ENCODE peak calls at places on chromosomes 6 and 20, in six cellular contexts. G is mammary epithelial cell; J is uterus; R is astrocyte of the spinal cord; M is effector memory CD4-positive, alpha-beta T cell; H is cardiac fibroblast. Q is an unnamed sample.

GRCh38 chr20:11499235-11499634 is 418.5 kb upstream of the BTBD3 start:
- DNase-seq in J (no peak), M (no peak), H (no peak), R (no peak), G (no peak), Q (no peak)

GRCh38 chr20:10216146-10216741 is 2.4 kb upstream of the SNAP25 start:
- DNase-seq in G (no peak), J (no peak), M (no peak), H (no peak), R (peak; percentile 59), Q (peak; percentile 1)

GRCh38 chr20:55273149-55273548 is 732.2 kb downstream of the CBLN4 start:
- DNase-seq in H (no peak), J (no peak), R (no peak), M (no peak), G (no peak), Q (no peak)

GRCh38 chr20:3680701-3681351 is 984 bp downstream of the ADAM33 start:
- DNase-seq in J (no peak), M (no peak), H (no peak), R (no peak), G (no peak), Q (no peak)

GRCh38 chr20:17648306-17648646 is 33.8 kb downstream of the RRBP1 start:
- DNase-seq in M (no peak), J (no peak), R (no peak), H (peak; percentile 25), G (no peak), Q (no peak)

GRCh38 chr6:42176981-42177380 is 3.8 kb downstream of the GUCA1A start:
- DNase-seq in J (no peak), M (no peak), G (no peak), R (no peak), H (no peak), Q (no peak)

GRCh38 chr6:2971420-2972218 is at the start of gene SERPINB6:
- DNase-seq in R (peak; percentile 74), M (no peak), G (peak; percentile 36), J (peak; percentile 86), H (peak; percentile 78), Q (no peak)

GRCh38 chr6:42935322-42935721 is 6.0 kb downstream of the CNPY3 start:
- DNase-seq in R (no peak), G (no peak), J (no peak), H (no peak), M (no peak), Q (no peak)

GRCh38 chr20:6590891-6591679 is 176.4 kb upstream of the BMP2 start:
- DNase-seq in M (no peak), H (peak; percentile 79), R (peak; percentile 81), J (no peak), G (peak; percentile 99), Q (peak; percentile 68)

GRCh38 chr20:31990958-31991705 is 19.1 kb upstream of the CCM2L start:
- DNase-seq in R (no peak), H (no peak), M (no peak), J (no peak), G (no peak), Q (no peak)

GRCh38 chr6:62479722-62480121 is 193.7 kb upstream of the KHDRBS2 start:
- DNase-seq in J (no peak), H (no peak), M (no peak), G (no peak), R (no peak), Q (no peak)

GRCh38 chr6:129513471-129513870 is 196.5 kb downstream of the ARHGAP18 start:
- DNase-seq in H (no peak), M (no peak), G (no peak), J (no peak), R (peak; percentile 71), Q (no peak)

GRCh38 chr6:115740907-115741306 is 319.8 kb downstream of the FRK start:
- DNase-seq in G (no peak), J (no peak), R (no peak), M (no peak), H (no peak), Q (no peak)

GRCh38 chr6:3943373-3943772 is 94.2 kb downstream of the FAM50B start:
- DNase-seq in H (peak; percentile 36), R (peak; percentile 55), J (peak; percentile 53), G (no peak), M (no peak), Q (peak; percentile 49)

GRCh38 chr6:14466278-14466677 is 348.7 kb downstream of the CD83 start:
- DNase-seq in H (peak; percentile 27), G (no peak), J (no peak), R (no peak), M (no peak), Q (peak; percentile 28)

GRCh38 chr6:1162367-1163275 is 149.3 kb upstream of the FOXQ1 start:
- DNase-seq in R (no peak), M (no peak), J (no peak), H (no peak), G (no peak), Q (no peak)

GRCh38 chr6:138571174-138571573 is 71.9 kb upstream of the NHSL1 start:
- DNase-seq in R (peak; percentile 35), M (no peak), H (no peak), G (no peak), J (no peak), Q (no peak)

GRCh38 chr6:138571585-138572199 is 72.4 kb upstream of the NHSL1 start:
- DNase-seq in R (peak; percentile 23), J (no peak), M (no peak), G (no peak), H (no peak), Q (no peak)

GRCh38 chr6:138570716-138571020 is 71.4 kb upstream of the NHSL1 start:
- DNase-seq in R (peak; percentile 61), G (no peak), J (no peak), H (no peak), M (no peak), Q (no peak)

GRCh38 chr6:138572885-138573284 is 73.6 kb upstream of the NHSL1 start:
- DNase-seq in G (no peak), H (no peak), J (no peak), R (no peak), M (no peak), Q (no peak)

DNA sequence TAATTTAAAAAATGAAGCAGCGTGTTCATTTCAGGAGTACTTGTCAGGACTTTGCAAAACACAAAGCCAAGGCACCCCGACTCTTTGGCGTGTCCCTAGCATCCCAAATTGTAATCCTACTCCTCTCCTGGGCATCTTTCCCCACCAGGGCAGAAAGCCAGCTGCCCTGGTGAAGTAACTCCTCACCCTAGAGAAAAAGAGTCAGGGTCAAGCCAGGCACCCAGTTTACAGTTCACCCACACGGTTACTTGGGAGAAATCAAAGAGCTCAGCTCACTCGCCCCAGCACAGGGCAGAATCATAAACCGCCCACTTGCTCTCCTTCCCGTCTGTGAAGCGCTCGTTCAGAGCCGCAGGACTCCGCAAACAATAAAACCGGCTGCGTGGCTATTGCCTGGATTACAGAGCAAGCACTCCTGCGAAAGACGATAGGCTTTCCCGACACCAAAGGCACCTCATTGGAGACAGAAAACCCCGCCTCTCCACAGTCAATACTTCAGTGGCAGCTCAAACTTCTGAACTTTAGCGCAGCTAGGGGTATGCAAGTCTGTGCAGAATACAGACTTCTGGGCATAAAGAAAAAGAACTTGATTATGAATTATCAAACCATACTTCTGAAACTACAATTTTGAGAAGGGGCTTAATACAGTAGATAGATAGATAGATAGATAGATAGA is 73.0 kb upstream of the NHSL1 start:
- DNase-seq in J (peak; percentile 57), R (peak; percentile 90), M (no peak), H (peak; percentile 74), G (peak; percentile 75), Q (peak; percentile 72)
- H3K4me3 ChIP-seq in J (peak overlapping the region; percentile 30), R (peak overlapping the region; percentile 53), M (no peak overlapping the region), H (peak overlapping the region; percentile 54), G (peak overlapping the region; percentile 16), Q (peak overlapping the region; percentile 54)

GRCh38 chr20:50278377-50278683 is 87.7 kb downstream of the CEBPB start:
- DNase-seq in G (no peak), R (no peak), H (no peak), J (no peak), M (no peak), Q (no peak)

GRCh38 chr20:50276119-50277063 is 85.8 kb downstream of the CEBPB start:
- DNase-seq in J (no peak), H (no peak), R (no peak), M (no peak), G (no peak), Q (no peak)

GRCh38 chr20:50277460-50278376 is 87.1 kb downstream of the CEBPB start:
- DNase-seq in G (no peak), M (no peak), R (no peak), H (no peak), J (no peak), Q (no peak)

GRCh38 chr20:50278684-50279531 is 88.3 kb downstream of the CEBPB start:
- DNase-seq in J (peak; percentile 66), H (peak; percentile 59), G (peak; percentile 29), M (no peak), R (no peak), Q (no peak)

GRCh38 chr20:50277064-50277415 is 86.4 kb downstream of the CEBPB start:
- DNase-seq in H (no peak), J (no peak), R (no peak), G (no peak), M (no peak), Q (no peak)
- H3K4me3 ChIP-seq in H (no peak overlapping the region), J (no peak overlapping the region), R (no peak overlapping the region), G (no peak overlapping the region), M (no peak overlapping the region), Q (no peak overlapping the region)

DNA sequence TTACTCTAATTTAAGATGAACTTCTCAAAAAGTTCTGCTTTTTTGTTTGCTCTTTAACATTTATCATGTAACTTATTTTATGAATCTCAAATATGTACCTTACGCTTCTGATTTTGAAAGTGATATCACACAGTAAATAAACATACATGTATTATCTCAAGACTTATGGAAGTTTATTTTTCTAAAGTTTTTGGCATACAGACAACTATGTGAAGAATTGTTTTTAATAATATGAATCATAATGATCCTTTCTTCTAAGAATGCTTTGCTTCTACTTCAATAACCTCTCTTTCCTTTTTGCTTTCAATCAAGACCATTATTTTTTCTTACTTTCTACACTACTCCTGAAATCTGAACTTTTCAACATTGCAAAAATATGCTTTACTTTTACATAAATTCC is 816.4 kb downstream of the EYS start:
- DNase-seq in H (peak; percentile 64), J (no peak), M (no peak), R (peak; percentile 51), G (no peak), Q (no peak)
- H3K4me3 ChIP-seq in H (no peak overlapping the region), J (no peak overlapping the region), M (no peak overlapping the region), R (no peak overlapping the region), G (no peak overlapping the region), Q (no peak overlapping the region)

DNA sequence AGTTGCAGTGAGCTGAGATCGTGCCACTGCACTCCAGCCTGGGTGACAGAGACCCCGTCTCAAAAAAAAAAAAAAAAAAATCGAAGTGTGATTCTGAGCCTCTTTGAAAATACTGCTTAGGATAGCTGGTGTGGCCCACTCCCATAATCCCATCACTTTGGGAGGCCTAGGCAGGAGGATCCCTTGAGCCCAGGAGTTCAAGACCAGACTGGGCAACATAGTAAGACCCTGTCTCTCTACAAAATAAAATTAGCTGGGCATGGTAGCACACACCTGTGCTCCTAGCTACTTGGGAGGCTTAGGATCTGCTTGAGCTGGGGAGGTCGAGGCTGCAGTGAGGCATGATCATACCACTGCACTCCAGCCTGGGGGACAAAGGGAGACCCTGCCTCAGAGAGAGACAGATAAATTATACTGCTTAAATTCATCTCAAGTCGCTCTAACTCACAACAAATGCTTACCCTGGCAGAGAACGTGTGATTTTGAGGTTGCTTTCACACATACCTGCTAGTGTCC is 12.4 kb upstream of the TMC2 start:
- DNase-seq in R (no peak), G (no peak), M (no peak), H (no peak), J (no peak), Q (no peak)
- H3K4me3 ChIP-seq in R (peak overlapping the region; percentile 84), G (no peak overlapping the region), M (peak overlapping the region; percentile 94), H (peak overlapping the region; percentile 74), J (peak overlapping the region; percentile 90), Q (peak overlapping the region; percentile 73)